ENCODE peak calls at places on chromosomes 13 and 19, in six cellular contexts. H is H9, J is IMR-90, U is trophoblast cell, I is mesenchymal stem cell, A is H1. F is an unnamed sample. For H3K4me1, the result is how much of the 10 kb centered on the place peaks cover.

GRCh38 chr13:111262281-111262680 is 58.2 kb upstream of the TEX29 start:
- DNase-seq in J (no peak), A (no peak), I (no peak), H (no peak), U (no peak), F (no peak)

GRCh38 chr19:29031216-29031615 is 181.7 kb downstream of the UQCRFS1 start:
- DNase-seq in U (no peak), A (no peak), I (no peak), J (no peak), H (no peak), F (no peak)

GRCh38 chr19:48290923-48291700 is 21.2 kb downstream of the ZNF114 start:
- DNase-seq in U (peak), A (peak), J (peak), H (peak), I (peak), F (peak)

GRCh38 chr19:16326401-16327130 is 1.9 kb downstream of the KLF2 start:
- DNase-seq in A (no peak), I (peak), J (no peak), U (no peak), H (peak), F (no peak)

GRCh38 chr19:4343845-4344713 is 717 bp downstream of the MPND start:
- DNase-seq in H (no peak), J (no peak), U (no peak), I (no peak), A (no peak), F (no peak)

GRCh38 chr19:51036519-51036918 is 1.7 kb upstream of the KLK12 start:
- DNase-seq in U (no peak), I (no peak), A (no peak), H (no peak), J (no peak), F (no peak)

GRCh38 chr19:16117594-16118033 is 5.9 kb downstream of the RAB8A start:
- DNase-seq in H (peak), I (no peak), J (no peak), U (no peak), A (no peak), F (no peak)

GRCh38 chr19:49009828-49010227 is 7.1 kb downstream of the LHB start:
- DNase-seq in H (no peak), J (no peak), U (no peak), A (no peak), I (no peak), F (no peak)

GRCh38 chr19:41912899-41913475 is 15.3 kb downstream of the ERFL start:
- DNase-seq in A (no peak), J (no peak), U (no peak), I (no peak), H (no peak), F (no peak)

GRCh38 chr13:111395511-111396393 is 75.3 kb downstream of the TEX29 start:
- DNase-seq in A (no peak), H (peak), U (no peak), I (no peak), J (no peak), F (no peak)

GRCh38 chr19:18419195-18419698 is at the start of gene SSBP4:
- DNase-seq in U (peak), J (peak), I (peak), H (no peak), A (no peak), F (peak)

GRCh38 chr19:41691268-41691970 is 3.3 kb upstream of the CEACAM7 start:
- DNase-seq in U (no peak), I (no peak), A (no peak), H (peak), J (no peak), F (no peak)

GRCh38 chr13:98998831-98999634 is 21.2 kb upstream of the DOCK9 start:
- DNase-seq in I (peak), A (no peak), U (peak), J (no peak), H (no peak), F (no peak)

GRCh38 chr13:98997738-98998641 is 20.1 kb upstream of the DOCK9 start:
- DNase-seq in J (no peak), I (no peak), A (no peak), H (no peak), U (peak), F (no peak)

GRCh38 chr13:98996046-98996445 is 18.2 kb upstream of the DOCK9 start:
- DNase-seq in I (no peak), J (no peak), A (no peak), H (no peak), U (no peak), F (no peak)

GRCh38 chr13:98994896-98995295 is 17.0 kb upstream of the DOCK9 start:
- DNase-seq in H (no peak), U (peak), A (no peak), I (no peak), J (no peak), F (no peak)

GRCh38 chr13:98997051-98997730 is 19.3 kb upstream of the DOCK9 start:
- DNase-seq in J (no peak), A (no peak), I (no peak), H (no peak), U (no peak), F (no peak)
- H3K4me1 ChIP-seq in J (under half), A (under half), I (under half), H (under half), U (under half), F (under half)

GRCh38 chr19:11138659-11139526 is 16.7 kb downstream of the SPC24 start:
- DNase-seq in A (no peak), I (peak), U (peak), H (peak), J (peak), F (peak)
- H4K91ac ChIP-seq in A (peak), I (peak), U (peak), H (no peak), J (peak), F (no peak)

GRCh38 chr13:109454167-109454917 is 332.0 kb downstream of the IRS2 start:
- DNase-seq in A (no peak), U (no peak), I (peak), J (peak), H (no peak), F (no peak)
- H3K27ac ChIP-seq in A (no peak), U (no peak), I (no peak), J (no peak), H (no peak), F (no peak)

DNA sequence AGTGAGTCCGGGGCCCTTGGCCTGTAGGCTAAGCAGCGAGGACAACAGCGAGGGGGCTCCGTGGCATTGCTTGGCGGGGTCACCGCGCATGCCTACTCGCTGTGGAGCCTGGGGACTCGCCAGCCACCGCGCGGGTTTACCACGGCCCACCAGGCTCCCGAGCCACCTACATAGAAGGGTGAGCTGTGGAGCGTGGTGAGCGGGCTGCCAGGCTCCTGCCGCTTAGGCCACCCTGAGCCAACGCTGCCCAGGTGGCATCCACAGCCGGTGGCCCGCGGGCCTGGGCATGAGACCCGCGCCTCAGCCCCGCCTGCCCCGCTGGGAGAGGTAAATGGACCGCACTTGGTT is 31.2 kb downstream of the C1QTNF9 start:
- DNase-seq in A (no peak), H (no peak), J (no peak), U (no peak), I (no peak), F (no peak)
- H3K4me1 ChIP-seq in A (under half), H (under half), J (under half), U (under half), I (under half), F (under half)

GRCh38 chr13:25928941-25929505 is 122.8 kb downstream of the SHISA2 start:
- DNase-seq in J (no peak), A (no peak), I (peak), H (no peak), U (no peak), F (no peak)

GRCh38 chr13:25927966-25928365 is 123.8 kb downstream of the SHISA2 start:
- DNase-seq in A (no peak), H (no peak), U (no peak), I (no peak), J (no peak), F (no peak)

GRCh38 chr13:25929816-25930215 is 122.0 kb downstream of the SHISA2 start:
- DNase-seq in A (no peak), U (no peak), I (no peak), H (no peak), J (no peak), F (no peak)

GRCh38 chr13:25932353-25932752 is 119.5 kb downstream of the SHISA2 start:
- DNase-seq in U (no peak), H (no peak), A (no peak), I (no peak), J (no peak), F (no peak)

DNA sequence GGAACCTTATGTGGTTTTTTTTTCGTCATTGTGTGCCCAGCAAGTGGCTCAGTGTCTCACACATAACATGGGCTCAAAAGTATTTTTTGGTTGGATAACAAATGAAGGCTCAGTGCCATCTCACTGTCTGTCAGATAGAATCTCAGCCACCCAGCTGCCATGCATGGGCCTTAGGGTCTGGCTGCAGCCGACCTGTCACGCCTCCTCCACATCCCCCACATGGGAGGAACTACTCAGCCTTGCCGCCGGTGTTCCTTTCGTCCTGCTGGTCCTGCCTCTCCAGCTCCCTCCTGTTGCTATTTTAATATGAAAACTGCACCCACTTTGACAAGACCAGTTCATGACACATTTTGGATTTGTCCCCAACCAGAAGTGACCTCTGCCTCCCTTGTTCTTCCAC is 121.2 kb downstream of the SHISA2 start:
- DNase-seq in U (no peak), A (no peak), J (no peak), H (no peak), I (no peak), F (no peak)
- H4K91ac ChIP-seq in U (no peak), A (no peak), J (no peak), H (no peak), I (no peak), F (no peak)

GRCh38 chr19:33725567-33725966 is 71.1 kb upstream of the KCTD15 start:
- DNase-seq in A (no peak), U (no peak), J (no peak), I (no peak), H (no peak), F (no peak)

GRCh38 chr19:33728141-33728540 is 68.5 kb upstream of the KCTD15 start:
- DNase-seq in I (no peak), J (no peak), A (no peak), H (no peak), U (no peak), F (no peak)

GRCh38 chr19:33724723-33725060 is 72.0 kb upstream of the KCTD15 start:
- DNase-seq in I (no peak), A (no peak), J (no peak), U (no peak), H (no peak), F (no peak)

GRCh38 chr19:33727331-33728028 is 69.2 kb upstream of the KCTD15 start:
- DNase-seq in U (no peak), A (no peak), J (no peak), H (no peak), I (no peak), F (no peak)

GRCh38 chr19:33726756-33727155 is 69.9 kb upstream of the KCTD15 start:
- DNase-seq in U (no peak), H (no peak), A (no peak), I (no peak), J (no peak), F (no peak)
- H3K27ac ChIP-seq in U (no peak), H (no peak), A (no peak), I (no peak), J (no peak), F (no peak)